ENCODE peak calls at places on chromosome 16, in seven cellular contexts. Y is activated T-helper 1 cell treated with anti-CD3 and anti-CD28 coated beads, Interleukin-12 subunit alpha, Interleukin-12 subunit beta, Interleukin-2, Interleukin-4 antibody, amounts not matched to agents 30 ng/mL and 10 ng/mL and 1 ng/mL, durations not matched to agents 14 hours and 24 hours and 36 hours; U is A549; K is body of pancreas; N is LoVo; V is A673; W is hippocampal formation. B is an unnamed sample.
A peak's percentile ranks its signal among the peaks of the same experiment; 100 is the strongest.

GRCh38 chr16:11254913-11255736 is 879 bp downstream of the SOCS1 start:
- DNase-seq in N (no peak), W (no peak), U (peak; percentile 63), K (peak; percentile 49), V (peak; percentile 46), Y (peak; percentile 54), B (peak; percentile 41)

GRCh38 chr16:1019934-1020305 is 38.4 kb downstream of the SOX8 start:
- DNase-seq in W (peak; percentile 23), N (no peak), V (no peak), U (no peak), K (no peak), Y (no peak), B (no peak)

GRCh38 chr16:19410435-19411153 is 7.1 kb upstream of the TMC5 start:
- DNase-seq in W (peak; percentile 2), V (peak; percentile 36), K (peak; percentile 53), U (peak; percentile 70), N (peak; percentile 37), Y (no peak), B (no peak)

GRCh38 chr16:1976951-1977874 is 4.1 kb downstream of the NOXO1 start:
- DNase-seq in U (no peak), W (no peak), Y (no peak), N (no peak), V (no peak), K (no peak), B (no peak)

GRCh38 chr16:56600398-56600999 is 7.9 kb upstream of the MT2A start:
- DNase-seq in W (peak; percentile 51), N (peak; percentile 38), K (peak; percentile 44), Y (no peak), U (peak; percentile 69), V (peak; percentile 69), B (peak; percentile 60)

GRCh38 chr16:72928089-72928981 is 119.6 kb downstream of the ZFHX3 start:
- DNase-seq in N (no peak), W (no peak), V (no peak), U (no peak), K (no peak), Y (no peak), B (no peak)

GRCh38 chr16:8937803-8938202 is 25.9 kb downstream of the USP7 start:
- DNase-seq in U (no peak), V (no peak), W (no peak), N (no peak), Y (no peak), K (no peak), B (no peak)

GRCh38 chr16:50673496-50674275 is 7.4 kb downstream of the SNX20 start:
- DNase-seq in K (no peak), Y (no peak), N (no peak), U (no peak), V (no peak), W (no peak), B (no peak)

GRCh38 chr16:70693231-70693671 is 7.4 kb upstream of the MTSS2 start:
- DNase-seq in K (no peak), V (no peak), N (no peak), Y (no peak), U (no peak), W (no peak), B (peak; percentile 56)